ENCODE peak calls at places on chromosome 13, in seven cellular contexts. One of them, this sample, is unnamed.
A peak's percentile ranks its signal among the peaks of the same experiment; 100 is the strongest.

GRCh38 chr13:51906581-51906980 is 44.8 kb downstream of the CCDC70 start:
- DNase-seq in small intestine: no peak
- DNase-seq in Peyer's patch: no peak
- DNase-seq in cardiac muscle cell: no peak
- DNase-seq in BE2C: peak; percentile 79
- DNase-seq in body of pancreas: peak; percentile 56
- DNase-seq in spleen: no peak
- DNase-seq in this sample: no peak

GRCh38 chr13:50124536-50125305 is 109.5 kb downstream of the KCNRG start:
- DNase-seq in cardiac muscle cell: peak; percentile 80
- DNase-seq in small intestine: no peak
- DNase-seq in body of pancreas: peak; percentile 52
- DNase-seq in BE2C: peak; percentile 97
- DNase-seq in Peyer's patch: peak; percentile 96
- DNase-seq in spleen: peak; percentile 99
- DNase-seq in this sample: peak; percentile 97

GRCh38 chr13:37412271-37412683 is 186.3 kb downstream of the POSTN start:
- DNase-seq in cardiac muscle cell: no peak
- DNase-seq in small intestine: no peak
- DNase-seq in spleen: no peak
- DNase-seq in BE2C: no peak
- DNase-seq in body of pancreas: no peak
- DNase-seq in Peyer's patch: no peak
- DNase-seq in this sample: no peak

GRCh38 chr13:27744861-27745260 is 47.4 kb upstream of the GSX1 start:
- DNase-seq in spleen: no peak
- DNase-seq in body of pancreas: no peak
- DNase-seq in Peyer's patch: no peak
- DNase-seq in cardiac muscle cell: no peak
- DNase-seq in BE2C: no peak
- DNase-seq in small intestine: no peak
- DNase-seq in this sample: no peak

GRCh38 chr13:46119883-46120614 is 15.2 kb upstream of the CPB2 start:
- DNase-seq in BE2C: peak; percentile 26
- DNase-seq in Peyer's patch: no peak
- DNase-seq in body of pancreas: peak; percentile 65
- DNase-seq in small intestine: peak; percentile 5
- DNase-seq in spleen: no peak
- DNase-seq in cardiac muscle cell: no peak
- DNase-seq in this sample: no peak

GRCh38 chr13:50552424-50552966 is 291.0 kb downstream of the DLEU7 start:
- DNase-seq in BE2C: no peak
- DNase-seq in Peyer's patch: no peak
- DNase-seq in body of pancreas: no peak
- DNase-seq in cardiac muscle cell: no peak
- DNase-seq in small intestine: no peak
- DNase-seq in spleen: no peak
- DNase-seq in this sample: no peak

GRCh38 chr13:99686157-99686572 is 184.9 kb downstream of the TM9SF2 start:
- DNase-seq in BE2C: peak; percentile 69
- DNase-seq in Peyer's patch: peak; percentile 77
- DNase-seq in spleen: no peak
- DNase-seq in body of pancreas: peak; percentile 66
- DNase-seq in cardiac muscle cell: peak; percentile 84
- DNase-seq in small intestine: peak; percentile 93
- DNase-seq in this sample: no peak

GRCh38 chr13:71730267-71730666 is 136.7 kb downstream of the DACH1 start:
- DNase-seq in small intestine: no peak
- DNase-seq in BE2C: no peak
- DNase-seq in cardiac muscle cell: no peak
- DNase-seq in body of pancreas: no peak
- DNase-seq in Peyer's patch: no peak
- DNase-seq in spleen: no peak
- DNase-seq in this sample: no peak

GRCh38 chr13:99991806-99992242 is 10.2 kb downstream of the ZIC2 start:
- DNase-seq in cardiac muscle cell: no peak
- DNase-seq in spleen: no peak
- DNase-seq in body of pancreas: no peak
- DNase-seq in Peyer's patch: no peak
- DNase-seq in BE2C: no peak
- DNase-seq in small intestine: no peak
- DNase-seq in this sample: no peak

GRCh38 chr13:25037057-25037813 is 58.7 kb upstream of the PABPC3 start:
- DNase-seq in BE2C: peak; percentile 51
- DNase-seq in spleen: no peak
- DNase-seq in small intestine: peak; percentile 57
- DNase-seq in cardiac muscle cell: peak; percentile 76
- DNase-seq in Peyer's patch: no peak
- DNase-seq in body of pancreas: peak; percentile 65
- DNase-seq in this sample: peak; percentile 53

GRCh38 chr13:76937416-76937815 is 10.9 kb upstream of the ACOD1 start:
- DNase-seq in spleen: no peak
- DNase-seq in body of pancreas: no peak
- DNase-seq in cardiac muscle cell: no peak
- DNase-seq in BE2C: no peak
- DNase-seq in Peyer's patch: no peak
- DNase-seq in small intestine: no peak
- DNase-seq in this sample: no peak

GRCh38 chr13:110311721-110312668 is 4.9 kb downstream of the COL4A2 start:
- DNase-seq in small intestine: no peak
- DNase-seq in BE2C: no peak
- DNase-seq in cardiac muscle cell: no peak
- DNase-seq in body of pancreas: no peak
- DNase-seq in Peyer's patch: no peak
- DNase-seq in spleen: no peak
- DNase-seq in this sample: no peak

GRCh38 chr13:97276862-97277269 is 54.7 kb downstream of the MBNL2 start:
- DNase-seq in spleen: no peak
- DNase-seq in Peyer's patch: no peak
- DNase-seq in small intestine: no peak
- DNase-seq in BE2C: no peak
- DNase-seq in cardiac muscle cell: no peak
- DNase-seq in body of pancreas: no peak
- DNase-seq in this sample: no peak

GRCh38 chr13:21429217-21429616 is 29.9 kb downstream of the ZDHHC20 start:
- DNase-seq in Peyer's patch: no peak
- DNase-seq in BE2C: no peak
- DNase-seq in spleen: no peak
- DNase-seq in small intestine: no peak
- DNase-seq in cardiac muscle cell: no peak
- DNase-seq in body of pancreas: no peak
- DNase-seq in this sample: no peak

GRCh38 chr13:75693227-75693626 is 57.1 kb downstream of the LMO7 start:
- DNase-seq in cardiac muscle cell: no peak
- DNase-seq in body of pancreas: no peak
- DNase-seq in small intestine: no peak
- DNase-seq in BE2C: no peak
- DNase-seq in Peyer's patch: no peak
- DNase-seq in spleen: no peak
- DNase-seq in this sample: no peak

GRCh38 chr13:23322353-23323336 is 110.9 kb downstream of the SACS start:
- DNase-seq in BE2C: no peak
- DNase-seq in spleen: no peak
- DNase-seq in cardiac muscle cell: no peak
- DNase-seq in Peyer's patch: no peak
- DNase-seq in small intestine: no peak
- DNase-seq in body of pancreas: no peak
- DNase-seq in this sample: no peak

GRCh38 chr13:100513171-100513570 is 75.4 kb downstream of the GGACT start:
- DNase-seq in BE2C: no peak
- DNase-seq in body of pancreas: no peak
- DNase-seq in Peyer's patch: no peak
- DNase-seq in cardiac muscle cell: no peak
- DNase-seq in small intestine: no peak
- DNase-seq in spleen: no peak
- DNase-seq in this sample: no peak

GRCh38 chr13:20397896-20398295 is 127.8 kb downstream of the CRYL1 start:
- DNase-seq in small intestine: no peak
- DNase-seq in Peyer's patch: no peak
- DNase-seq in spleen: no peak
- DNase-seq in BE2C: no peak
- DNase-seq in body of pancreas: no peak
- DNase-seq in cardiac muscle cell: no peak
- DNase-seq in this sample: no peak

GRCh38 chr13:50396001-50396400 is 380.8 kb downstream of the KCNRG start:
- DNase-seq in cardiac muscle cell: no peak
- DNase-seq in spleen: no peak
- DNase-seq in body of pancreas: no peak
- DNase-seq in small intestine: no peak
- DNase-seq in Peyer's patch: no peak
- DNase-seq in BE2C: no peak
- DNase-seq in this sample: no peak

GRCh38 chr13:40165533-40165932 is 500.9 kb downstream of the FOXO1 start:
- DNase-seq in body of pancreas: no peak
- DNase-seq in spleen: no peak
- DNase-seq in cardiac muscle cell: no peak
- DNase-seq in BE2C: no peak
- DNase-seq in small intestine: no peak
- DNase-seq in Peyer's patch: no peak
- DNase-seq in this sample: no peak

GRCh38 chr13:54637377-54637776 is 1608.8 kb downstream of the OLFM4 start:
- DNase-seq in cardiac muscle cell: peak; percentile 82
- DNase-seq in spleen: no peak
- DNase-seq in body of pancreas: no peak
- DNase-seq in BE2C: no peak
- DNase-seq in small intestine: peak; percentile 51
- DNase-seq in Peyer's patch: no peak
- DNase-seq in this sample: no peak

GRCh38 chr13:102617697-102618350 is 21.0 kb downstream of the TPP2 start:
- DNase-seq in body of pancreas: no peak
- DNase-seq in BE2C: no peak
- DNase-seq in spleen: no peak
- DNase-seq in cardiac muscle cell: no peak
- DNase-seq in Peyer's patch: no peak
- DNase-seq in small intestine: no peak
- DNase-seq in this sample: no peak

GRCh38 chr13:102620512-102620911 is 23.7 kb downstream of the TPP2 start:
- DNase-seq in small intestine: no peak
- DNase-seq in body of pancreas: no peak
- DNase-seq in cardiac muscle cell: no peak
- DNase-seq in Peyer's patch: no peak
- DNase-seq in spleen: no peak
- DNase-seq in BE2C: no peak
- DNase-seq in this sample: no peak
- H3K36me3 ChIP-seq in small intestine: peaks cover 12% of the 10 kb centered on the region
- H3K36me3 ChIP-seq in body of pancreas: peaks cover 5% of the 10 kb centered on the region
- H3K36me3 ChIP-seq in cardiac muscle cell: peaks cover 61% of the 10 kb centered on the region
- H3K36me3 ChIP-seq in Peyer's patch: no peaks in the 10 kb centered on the region
- H3K36me3 ChIP-seq in spleen: peaks cover 97% of the 10 kb centered on the region
- H3K36me3 ChIP-seq in BE2C: peaks cover 78% of the 10 kb centered on the region
- H3K36me3 ChIP-seq in this sample: no peaks in the 10 kb centered on the region

GRCh38 chr13:113742000-113742441 is 17.0 kb upstream of the TMEM255B start:
- DNase-seq in cardiac muscle cell: peak; percentile 67
- DNase-seq in Peyer's patch: peak; percentile 59
- DNase-seq in BE2C: peak; percentile 88
- DNase-seq in body of pancreas: peak; percentile 18
- DNase-seq in small intestine: peak; percentile 81
- DNase-seq in spleen: peak; percentile 81
- DNase-seq in this sample: no peak

GRCh38 chr13:113740661-113741060 is 18.4 kb upstream of the TMEM255B start:
- DNase-seq in BE2C: no peak
- DNase-seq in body of pancreas: peak; percentile 5
- DNase-seq in spleen: peak; percentile 69
- DNase-seq in Peyer's patch: peak; percentile 35
- DNase-seq in small intestine: no peak
- DNase-seq in cardiac muscle cell: no peak
- DNase-seq in this sample: no peak

GRCh38 chr13:113741101-113741731 is 17.8 kb upstream of the TMEM255B start:
- DNase-seq in BE2C: no peak
- DNase-seq in spleen: peak; percentile 62
- DNase-seq in body of pancreas: peak; percentile 3
- DNase-seq in small intestine: no peak
- DNase-seq in Peyer's patch: peak; percentile 14
- DNase-seq in cardiac muscle cell: no peak
- DNase-seq in this sample: no peak

GRCh38 chr13:113739527-113740285 is 19.3 kb upstream of the TMEM255B start:
- DNase-seq in spleen: peak; percentile 53
- DNase-seq in body of pancreas: peak; percentile 5
- DNase-seq in BE2C: peak; percentile 7
- DNase-seq in small intestine: no peak
- DNase-seq in cardiac muscle cell: no peak
- DNase-seq in Peyer's patch: peak; percentile 25
- DNase-seq in this sample: no peak

DNA sequence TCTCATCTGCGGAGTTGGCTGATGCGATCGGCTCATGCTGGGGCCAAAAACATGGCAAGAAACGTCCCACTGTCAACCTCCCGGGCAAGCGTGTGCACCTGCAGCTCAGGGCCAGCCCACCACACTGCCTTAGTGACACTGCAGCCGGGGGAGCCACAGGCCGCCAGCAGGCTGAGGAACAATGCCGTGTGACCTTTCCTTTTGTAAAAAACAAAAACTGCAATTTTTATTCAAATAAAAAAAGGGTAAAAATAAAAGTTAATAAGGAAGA is 18.8 kb upstream of the TMEM255B start:
- DNase-seq in BE2C: no peak
- DNase-seq in small intestine: no peak
- DNase-seq in body of pancreas: no peak
- DNase-seq in Peyer's patch: peak; percentile 28
- DNase-seq in spleen: peak; percentile 47
- DNase-seq in cardiac muscle cell: no peak
- DNase-seq in this sample: no peak
- H3K4me1 ChIP-seq in BE2C: peaks cover 9% of the 10 kb centered on the region
- H3K4me1 ChIP-seq in small intestine: no peaks in the 10 kb centered on the region
- H3K4me1 ChIP-seq in body of pancreas: no peaks in the 10 kb centered on the region
- H3K4me1 ChIP-seq in Peyer's patch: peaks cover 15% of the 10 kb centered on the region
- H3K4me1 ChIP-seq in spleen: peaks cover 10% of the 10 kb centered on the region
- H3K4me1 ChIP-seq in cardiac muscle cell: no peaks in the 10 kb centered on the region
- H3K4me1 ChIP-seq in this sample: no peaks in the 10 kb centered on the region

GRCh38 chr13:33109801-33110200 is 93.6 kb downstream of the KL start:
- DNase-seq in Peyer's patch: no peak
- DNase-seq in BE2C: peak; percentile 46
- DNase-seq in spleen: no peak
- DNase-seq in small intestine: no peak
- DNase-seq in body of pancreas: no peak
- DNase-seq in cardiac muscle cell: no peak
- DNase-seq in this sample: no peak
- H3K36me3 ChIP-seq in Peyer's patch: no peaks in the 10 kb centered on the region
- H3K36me3 ChIP-seq in BE2C: peaks cover 6% of the 10 kb centered on the region
- H3K36me3 ChIP-seq in spleen: peaks cover 46% of the 10 kb centered on the region
- H3K36me3 ChIP-seq in small intestine: peaks cover 4% of the 10 kb centered on the region
- H3K36me3 ChIP-seq in body of pancreas: peaks cover 9% of the 10 kb centered on the region
- H3K36me3 ChIP-seq in cardiac muscle cell: peaks cover 38% of the 10 kb centered on the region
- H3K36me3 ChIP-seq in this sample: no peaks in the 10 kb centered on the region

DNA sequence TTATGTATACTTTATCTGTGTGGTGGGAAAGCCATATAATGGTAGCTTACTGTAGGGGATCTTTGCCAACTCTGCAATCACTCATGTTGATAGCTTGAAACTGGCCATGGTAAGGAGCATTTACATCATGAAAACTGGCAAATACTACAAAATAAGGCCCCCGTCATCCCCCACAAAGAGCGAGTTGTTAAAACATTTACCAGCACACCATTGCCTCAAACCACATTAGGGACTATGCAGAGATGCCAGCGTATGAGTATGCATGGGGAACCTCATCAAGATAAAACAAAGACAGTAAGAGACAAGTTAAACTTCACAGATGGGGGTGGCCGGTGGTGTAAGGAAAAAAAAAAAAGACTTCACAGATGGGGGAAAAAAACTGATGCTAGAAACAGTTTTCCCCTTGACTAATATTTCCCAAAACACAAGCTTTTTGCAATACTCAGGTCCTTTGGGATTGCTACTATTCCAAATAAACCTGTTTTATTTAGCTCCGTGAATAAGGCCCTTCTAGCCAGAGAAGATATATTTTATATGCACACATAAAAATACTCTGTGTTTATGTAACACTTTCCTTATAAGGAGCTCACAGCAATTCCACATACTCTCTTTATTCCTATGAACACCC is 70.6 kb upstream of the SERP2 start:
- DNase-seq in body of pancreas: no peak
- DNase-seq in spleen: no peak
- DNase-seq in cardiac muscle cell: no peak
- DNase-seq in BE2C: no peak
- DNase-seq in Peyer's patch: no peak
- DNase-seq in small intestine: no peak
- DNase-seq in this sample: no peak
- H3K4me1 ChIP-seq in body of pancreas: peaks cover 23% of the 10 kb centered on the region
- H3K4me1 ChIP-seq in spleen: no peaks in the 10 kb centered on the region
- H3K4me1 ChIP-seq in cardiac muscle cell: peaks cover 31% of the 10 kb centered on the region
- H3K4me1 ChIP-seq in BE2C: peaks cover 19% of the 10 kb centered on the region
- H3K4me1 ChIP-seq in Peyer's patch: no peaks in the 10 kb centered on the region
- H3K4me1 ChIP-seq in small intestine: no peaks in the 10 kb centered on the region
- H3K4me1 ChIP-seq in this sample: peaks cover 12% of the 10 kb centered on the region